ENCODE peak calls at places on chromosome 3, in five cellular contexts. One of them, this sample, is unnamed.

GRCh38 chr3:99789322-99789721 is 28.3 kb upstream of the CMSS1 start:
- DNase-seq in sigmoid colon: no peak
- DNase-seq in spleen: no peak
- DNase-seq in HepG2: peak
- DNase-seq in HCT116: peak
- DNase-seq in this sample: no peak

GRCh38 chr3:149969110-149969944 is 1.4 kb downstream of the PFN2 start:
- DNase-seq in sigmoid colon: peak
- DNase-seq in spleen: no peak
- DNase-seq in HepG2: peak
- DNase-seq in HCT116: peak
- DNase-seq in this sample: no peak

GRCh38 chr3:65338571-65338970 is 650.8 kb upstream of the ADAMTS9 start:
- DNase-seq in sigmoid colon: no peak
- DNase-seq in spleen: no peak
- DNase-seq in HepG2: no peak
- DNase-seq in HCT116: no peak
- DNase-seq in this sample: no peak

GRCh38 chr3:129276385-129276784 is 2.3 kb upstream of the HMCES start:
- DNase-seq in sigmoid colon: no peak
- DNase-seq in spleen: peak
- DNase-seq in HepG2: no peak
- DNase-seq in HCT116: no peak
- DNase-seq in this sample: no peak

GRCh38 chr3:187932530-187932929 is 187.3 kb upstream of the BCL6 start:
- DNase-seq in sigmoid colon: no peak
- DNase-seq in spleen: no peak
- DNase-seq in HepG2: no peak
- DNase-seq in HCT116: no peak
- DNase-seq in this sample: no peak

GRCh38 chr3:124434176-124434575 is 296.1 kb upstream of the UMPS start:
- DNase-seq in sigmoid colon: no peak
- DNase-seq in spleen: no peak
- DNase-seq in HepG2: no peak
- DNase-seq in HCT116: no peak
- DNase-seq in this sample: no peak

GRCh38 chr3:28467414-28467813 is 118.8 kb upstream of the AZI2 start:
- DNase-seq in sigmoid colon: no peak
- DNase-seq in spleen: no peak
- DNase-seq in HepG2: no peak
- DNase-seq in HCT116: no peak
- DNase-seq in this sample: no peak

GRCh38 chr3:100776736-100777135 is 67.4 kb downstream of the TFG start:
- DNase-seq in sigmoid colon: no peak
- DNase-seq in spleen: no peak
- DNase-seq in HepG2: no peak
- DNase-seq in HCT116: no peak
- DNase-seq in this sample: no peak

GRCh38 chr3:155323063-155323666 is 29.7 kb upstream of the STRIT1 start:
- DNase-seq in sigmoid colon: no peak
- DNase-seq in spleen: no peak
- DNase-seq in HepG2: peak
- DNase-seq in HCT116: peak
- DNase-seq in this sample: no peak

GRCh38 chr3:153029350-153029749 is 132.7 kb upstream of the RAP2B start:
- DNase-seq in sigmoid colon: no peak
- DNase-seq in spleen: no peak
- DNase-seq in HepG2: no peak
- DNase-seq in HCT116: no peak
- DNase-seq in this sample: no peak

GRCh38 chr3:42638339-42638842 is 15.1 kb upstream of the ZBTB47 start:
- DNase-seq in sigmoid colon: no peak
- DNase-seq in spleen: no peak
- DNase-seq in HepG2: no peak
- DNase-seq in HCT116: no peak
- DNase-seq in this sample: no peak

GRCh38 chr3:147120029-147120428 is 286.3 kb downstream of the ZIC4 start:
- DNase-seq in sigmoid colon: no peak
- DNase-seq in spleen: no peak
- DNase-seq in HepG2: peak
- DNase-seq in HCT116: no peak
- DNase-seq in this sample: no peak

GRCh38 chr3:15726043-15726442 is 71.7 kb downstream of the ANKRD28 start:
- DNase-seq in sigmoid colon: no peak
- DNase-seq in spleen: no peak
- DNase-seq in HepG2: no peak
- DNase-seq in HCT116: no peak
- DNase-seq in this sample: no peak

GRCh38 chr3:157794771-157795170 is 291.6 kb upstream of the VEPH1 start:
- DNase-seq in sigmoid colon: no peak
- DNase-seq in spleen: no peak
- DNase-seq in HepG2: no peak
- DNase-seq in HCT116: no peak
- DNase-seq in this sample: no peak

GRCh38 chr3:48974076-48974864 is 15.8 kb upstream of the P4HTM start:
- DNase-seq in sigmoid colon: no peak
- DNase-seq in spleen: no peak
- DNase-seq in HepG2: no peak
- DNase-seq in HCT116: no peak
- DNase-seq in this sample: no peak

GRCh38 chr3:90092994-90093393 is 985.6 kb downstream of the EPHA3 start:
- DNase-seq in sigmoid colon: no peak
- DNase-seq in spleen: no peak
- DNase-seq in HepG2: peak
- DNase-seq in HCT116: no peak
- DNase-seq in this sample: no peak

GRCh38 chr3:124395584-124396340 is 334.5 kb upstream of the UMPS start:
- DNase-seq in sigmoid colon: no peak
- DNase-seq in spleen: no peak
- DNase-seq in HepG2: no peak
- DNase-seq in HCT116: no peak
- DNase-seq in this sample: no peak

GRCh38 chr3:150149651-150150051 is 179.0 kb upstream of the PFN2 start:
- DNase-seq in sigmoid colon: no peak
- DNase-seq in spleen: no peak
- DNase-seq in HepG2: no peak
- DNase-seq in HCT116: no peak
- DNase-seq in this sample: no peak

GRCh38 chr3:119294402-119294888 is 262 bp downstream of the ARHGAP31 start:
- DNase-seq in sigmoid colon: peak
- DNase-seq in spleen: peak
- DNase-seq in HepG2: no peak
- DNase-seq in HCT116: no peak
- DNase-seq in this sample: peak

GRCh38 chr3:42721690-42722089 is 19.1 kb upstream of the HHATL start:
- DNase-seq in sigmoid colon: no peak
- DNase-seq in spleen: no peak
- DNase-seq in HepG2: no peak
- DNase-seq in HCT116: no peak
- DNase-seq in this sample: no peak

GRCh38 chr3:176939022-176939817 is 258.1 kb downstream of the TBL1XR1 start:
- DNase-seq in sigmoid colon: no peak
- DNase-seq in spleen: no peak
- DNase-seq in HepG2: peak
- DNase-seq in HCT116: peak
- DNase-seq in this sample: peak

GRCh38 chr3:63921741-63922482 is 9.7 kb upstream of the SCAANT1 start:
- DNase-seq in sigmoid colon: no peak
- DNase-seq in spleen: no peak
- DNase-seq in HepG2: no peak
- DNase-seq in HCT116: no peak
- DNase-seq in this sample: no peak

GRCh38 chr3:111210003-111210699 is 138.5 kb downstream of the NECTIN3 start:
- DNase-seq in sigmoid colon: no peak
- DNase-seq in spleen: no peak
- DNase-seq in HepG2: no peak
- DNase-seq in HCT116: no peak
- DNase-seq in this sample: no peak

GRCh38 chr3:4768521-4768920 is 210.7 kb upstream of the BHLHE40 start:
- DNase-seq in sigmoid colon: no peak
- DNase-seq in spleen: no peak
- DNase-seq in HepG2: no peak
- DNase-seq in HCT116: no peak
- DNase-seq in this sample: no peak

GRCh38 chr3:87182023-87182422 is 45.1 kb upstream of the CHMP2B start:
- DNase-seq in sigmoid colon: no peak
- DNase-seq in spleen: no peak
- DNase-seq in HepG2: no peak
- DNase-seq in HCT116: no peak
- DNase-seq in this sample: no peak

GRCh38 chr3:128335621-128336296 is 130.9 kb downstream of the DNAJB8 start:
- DNase-seq in sigmoid colon: peak
- DNase-seq in spleen: no peak
- DNase-seq in HepG2: no peak
- DNase-seq in HCT116: no peak
- DNase-seq in this sample: peak

GRCh38 chr3:114848087-114848486 is 299.0 kb downstream of the ZBTB20 start:
- DNase-seq in sigmoid colon: peak
- DNase-seq in spleen: no peak
- DNase-seq in HepG2: no peak
- DNase-seq in HCT116: no peak
- DNase-seq in this sample: no peak

DNA sequence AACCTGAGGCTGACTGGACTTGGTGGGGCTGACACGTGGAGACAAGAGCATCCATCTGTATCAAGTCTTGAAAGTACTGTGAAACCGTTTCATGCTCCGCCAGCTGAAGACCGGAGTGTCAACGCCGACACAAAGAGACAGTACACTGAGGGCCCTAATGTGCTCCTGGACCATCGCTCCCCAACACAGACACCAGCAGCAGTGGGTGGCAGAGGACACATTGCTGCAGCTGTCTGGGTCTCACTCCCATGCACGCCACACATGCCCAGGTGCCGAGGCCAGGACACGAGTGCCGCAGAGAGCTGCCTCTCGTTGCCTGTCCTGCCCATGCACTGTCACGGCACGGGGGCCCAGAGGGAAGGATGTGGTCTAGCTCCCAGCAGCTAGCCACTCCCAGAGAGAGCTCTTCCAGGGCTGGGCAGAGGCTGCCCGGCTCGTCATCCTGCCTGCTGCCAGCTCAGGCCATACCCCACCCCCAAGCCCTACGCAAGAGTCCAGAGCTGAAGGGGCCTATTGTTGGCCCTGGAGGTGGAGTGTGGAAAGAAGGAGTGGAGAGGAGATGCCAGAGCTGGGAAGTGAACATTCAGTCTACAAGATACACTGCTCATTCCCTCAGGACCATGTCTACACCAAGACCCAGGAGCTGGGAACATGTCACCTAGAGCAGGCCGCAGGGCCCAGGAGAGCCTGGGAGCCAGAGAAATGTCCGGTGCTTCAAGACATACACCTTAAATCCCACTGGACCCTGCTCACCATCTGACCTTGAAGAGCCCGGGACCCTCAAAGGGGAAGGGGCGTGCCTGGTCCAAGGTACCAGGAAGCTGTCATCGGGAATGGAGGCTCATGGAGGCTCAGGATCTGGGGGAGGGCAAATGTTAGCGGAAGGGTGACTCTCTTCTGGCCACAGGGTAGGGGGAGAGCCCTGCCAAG is 7.7 kb downstream of the TNK2 start:
- DNase-seq in sigmoid colon: peak
- DNase-seq in spleen: peak
- DNase-seq in HepG2: peak
- DNase-seq in HCT116: no peak
- DNase-seq in this sample: no peak
- TF ChIP-seq POLR2A in sigmoid colon: no peak
- TF ChIP-seq POLR2A in spleen: no peak
- TF ChIP-seq POLR2A in HepG2: no peak
- TF ChIP-seq POLR2A in HCT116: no peak
- TF ChIP-seq POLR2A in this sample: no peak

GRCh38 chr3:3579658-3580057 is 219.6 kb upstream of the LRRN1 start:
- DNase-seq in sigmoid colon: no peak
- DNase-seq in spleen: no peak
- DNase-seq in HepG2: no peak
- DNase-seq in HCT116: no peak
- DNase-seq in this sample: no peak
- TF ChIP-seq POLR2AphosphoS5 in sigmoid colon: no peak
- TF ChIP-seq POLR2AphosphoS5 in spleen: no peak
- TF ChIP-seq POLR2AphosphoS5 in HepG2: no peak
- TF ChIP-seq POLR2AphosphoS5 in HCT116: no peak
- TF ChIP-seq POLR2AphosphoS5 in this sample: no peak

GRCh38 chr3:52890735-52891134 is 6.6 kb downstream of the STIMATE start:
- DNase-seq in sigmoid colon: no peak
- DNase-seq in spleen: no peak
- DNase-seq in HepG2: no peak
- DNase-seq in HCT116: no peak
- DNase-seq in this sample: no peak
- H3K27ac ChIP-seq in sigmoid colon: no peak
- H3K27ac ChIP-seq in spleen: no peak
- H3K27ac ChIP-seq in HepG2: peak
- H3K27ac ChIP-seq in HCT116: no peak
- H3K27ac ChIP-seq in this sample: no peak

GRCh38 chr3:24521306-24522154 is 26.9 kb upstream of the THRB start:
- DNase-seq in sigmoid colon: peak
- DNase-seq in spleen: peak
- DNase-seq in HepG2: peak
- DNase-seq in HCT116: no peak
- DNase-seq in this sample: peak
- TF ChIP-seq POLR2A in sigmoid colon: no peak
- TF ChIP-seq POLR2A in spleen: no peak
- TF ChIP-seq POLR2A in HepG2: peak
- TF ChIP-seq POLR2A in HCT116: no peak
- TF ChIP-seq POLR2A in this sample: no peak

GRCh38 chr3:34394978-34395748 is 596.7 kb downstream of the PDCD6IP start:
- DNase-seq in sigmoid colon: no peak
- DNase-seq in spleen: no peak
- DNase-seq in HepG2: no peak
- DNase-seq in HCT116: no peak
- DNase-seq in this sample: no peak
- TF ChIP-seq POLR2AphosphoS5 in sigmoid colon: no peak
- TF ChIP-seq POLR2AphosphoS5 in spleen: no peak
- TF ChIP-seq POLR2AphosphoS5 in HepG2: no peak
- TF ChIP-seq POLR2AphosphoS5 in HCT116: no peak
- TF ChIP-seq POLR2AphosphoS5 in this sample: no peak

GRCh38 chr3:156677536-156677935 is 3.1 kb downstream of the TIPARP start:
- DNase-seq in sigmoid colon: no peak
- DNase-seq in spleen: no peak
- DNase-seq in HepG2: no peak
- DNase-seq in HCT116: no peak
- DNase-seq in this sample: no peak
- H3K27ac ChIP-seq in sigmoid colon: no peak
- H3K27ac ChIP-seq in spleen: no peak
- H3K27ac ChIP-seq in HepG2: no peak
- H3K27ac ChIP-seq in HCT116: no peak
- H3K27ac ChIP-seq in this sample: peak

This sample was measured in breast epithelium.